ENCODE peak calls at places on chromosomes 5 and 9, in ten cellular contexts. One of them, this sample, is unnamed.
A peak's percentile ranks its signal among the peaks of the same experiment; 100 is the strongest.

GRCh38 chr5:124704594-124705284 is 41.7 kb downstream of the ZNF608 start:
- DNase-seq in testis: no peak
- DNase-seq in CD8-positive, alpha-beta memory T cell: no peak
- DNase-seq in colonic mucosa: no peak
- DNase-seq in body of pancreas: no peak
- DNase-seq in H1: no peak
- DNase-seq in aorta: no peak
- DNase-seq in fibroblast of lung: no peak
- DNase-seq in psoas muscle: no peak
- DNase-seq in thyroid gland: peak; percentile 31
- DNase-seq in this sample: no peak

GRCh38 chr5:137635521-137635921 is 100.4 kb downstream of the KLHL3 start:
- DNase-seq in testis: no peak
- DNase-seq in CD8-positive, alpha-beta memory T cell: no peak
- DNase-seq in colonic mucosa: no peak
- DNase-seq in body of pancreas: no peak
- DNase-seq in H1: no peak
- DNase-seq in aorta: no peak
- DNase-seq in fibroblast of lung: no peak
- DNase-seq in psoas muscle: no peak
- DNase-seq in thyroid gland: no peak
- DNase-seq in this sample: no peak

GRCh38 chr5:40442346-40442745 is 237.4 kb upstream of the PTGER4 start:
- DNase-seq in testis: no peak
- DNase-seq in CD8-positive, alpha-beta memory T cell: peak; percentile 50
- DNase-seq in colonic mucosa: peak; percentile 43
- DNase-seq in body of pancreas: no peak
- DNase-seq in H1: no peak
- DNase-seq in aorta: no peak
- DNase-seq in fibroblast of lung: peak; percentile 43
- DNase-seq in psoas muscle: no peak
- DNase-seq in thyroid gland: no peak
- DNase-seq in this sample: no peak

GRCh38 chr5:157961828-157962390 is 103.0 kb upstream of the CLINT1 start:
- DNase-seq in testis: no peak
- DNase-seq in CD8-positive, alpha-beta memory T cell: no peak
- DNase-seq in colonic mucosa: no peak
- DNase-seq in body of pancreas: no peak
- DNase-seq in H1: no peak
- DNase-seq in aorta: no peak
- DNase-seq in fibroblast of lung: no peak
- DNase-seq in psoas muscle: no peak
- DNase-seq in thyroid gland: no peak
- DNase-seq in this sample: no peak

GRCh38 chr9:73183917-73184861 is 32.5 kb downstream of the ANXA1 start:
- DNase-seq in testis: no peak
- DNase-seq in CD8-positive, alpha-beta memory T cell: peak; percentile 48
- DNase-seq in colonic mucosa: no peak
- DNase-seq in body of pancreas: no peak
- DNase-seq in H1: no peak
- DNase-seq in aorta: no peak
- DNase-seq in fibroblast of lung: peak; percentile 77
- DNase-seq in psoas muscle: no peak
- DNase-seq in thyroid gland: no peak
- DNase-seq in this sample: peak; percentile 18

GRCh38 chr5:84255318-84255717 is 129.4 kb downstream of the EDIL3 start:
- DNase-seq in testis: no peak
- DNase-seq in CD8-positive, alpha-beta memory T cell: no peak
- DNase-seq in colonic mucosa: no peak
- DNase-seq in body of pancreas: no peak
- DNase-seq in H1: no peak
- DNase-seq in aorta: no peak
- DNase-seq in fibroblast of lung: peak; percentile 63
- DNase-seq in psoas muscle: no peak
- DNase-seq in thyroid gland: no peak
- DNase-seq in this sample: no peak

GRCh38 chr9:82555408-82555807 is 507.5 kb downstream of the RASEF start:
- DNase-seq in testis: no peak
- DNase-seq in CD8-positive, alpha-beta memory T cell: no peak
- DNase-seq in colonic mucosa: no peak
- DNase-seq in body of pancreas: peak; percentile 39
- DNase-seq in H1: no peak
- DNase-seq in aorta: no peak
- DNase-seq in fibroblast of lung: no peak
- DNase-seq in psoas muscle: no peak
- DNase-seq in thyroid gland: no peak
- DNase-seq in this sample: peak; percentile 0

GRCh38 chr5:67221487-67222242 is 25.1 kb upstream of the CD180 start:
- DNase-seq in testis: no peak
- DNase-seq in CD8-positive, alpha-beta memory T cell: peak; percentile 57
- DNase-seq in colonic mucosa: no peak
- DNase-seq in body of pancreas: no peak
- DNase-seq in H1: no peak
- DNase-seq in aorta: no peak
- DNase-seq in fibroblast of lung: no peak
- DNase-seq in psoas muscle: no peak
- DNase-seq in thyroid gland: no peak
- DNase-seq in this sample: no peak

GRCh38 chr5:134028496-134028895 is 23.7 kb upstream of the VDAC1 start:
- DNase-seq in testis: no peak
- DNase-seq in CD8-positive, alpha-beta memory T cell: no peak
- DNase-seq in colonic mucosa: no peak
- DNase-seq in body of pancreas: no peak
- DNase-seq in H1: no peak
- DNase-seq in aorta: no peak
- DNase-seq in fibroblast of lung: no peak
- DNase-seq in psoas muscle: no peak
- DNase-seq in thyroid gland: no peak
- DNase-seq in this sample: peak; percentile 82

GRCh38 chr5:134027203-134027582 is 22.4 kb upstream of the VDAC1 start:
- DNase-seq in testis: no peak
- DNase-seq in CD8-positive, alpha-beta memory T cell: no peak
- DNase-seq in colonic mucosa: no peak
- DNase-seq in body of pancreas: no peak
- DNase-seq in H1: no peak
- DNase-seq in aorta: no peak
- DNase-seq in fibroblast of lung: no peak
- DNase-seq in psoas muscle: no peak
- DNase-seq in thyroid gland: no peak
- DNase-seq in this sample: no peak

GRCh38 chr5:134025786-134026185 is 21.0 kb upstream of the VDAC1 start:
- DNase-seq in testis: no peak
- DNase-seq in CD8-positive, alpha-beta memory T cell: no peak
- DNase-seq in colonic mucosa: no peak
- DNase-seq in body of pancreas: no peak
- DNase-seq in H1: no peak
- DNase-seq in aorta: no peak
- DNase-seq in fibroblast of lung: no peak
- DNase-seq in psoas muscle: no peak
- DNase-seq in thyroid gland: no peak
- DNase-seq in this sample: no peak

GRCh38 chr5:134024811-134025210 is 20.0 kb upstream of the VDAC1 start:
- DNase-seq in testis: no peak
- DNase-seq in CD8-positive, alpha-beta memory T cell: no peak
- DNase-seq in colonic mucosa: no peak
- DNase-seq in body of pancreas: no peak
- DNase-seq in H1: no peak
- DNase-seq in aorta: no peak
- DNase-seq in fibroblast of lung: no peak
- DNase-seq in psoas muscle: no peak
- DNase-seq in thyroid gland: no peak
- DNase-seq in this sample: no peak

GRCh38 chr5:134026521-134027202 is 21.9 kb upstream of the VDAC1 start:
- DNase-seq in testis: peak; percentile 71
- DNase-seq in CD8-positive, alpha-beta memory T cell: peak; percentile 48
- DNase-seq in colonic mucosa: peak; percentile 49
- DNase-seq in body of pancreas: peak; percentile 81
- DNase-seq in H1: peak; percentile 66
- DNase-seq in aorta: no peak
- DNase-seq in fibroblast of lung: peak; percentile 61
- DNase-seq in psoas muscle: no peak
- DNase-seq in thyroid gland: peak; percentile 63
- DNase-seq in this sample: peak; percentile 93
- H3K4me3 ChIP-seq in testis: no peak overlapping the region
- H3K4me3 ChIP-seq in CD8-positive, alpha-beta memory T cell: no peak overlapping the region
- H3K4me3 ChIP-seq in colonic mucosa: no peak overlapping the region
- H3K4me3 ChIP-seq in body of pancreas: no peak overlapping the region
- H3K4me3 ChIP-seq in H1: no peak overlapping the region
- H3K4me3 ChIP-seq in aorta: no peak overlapping the region
- H3K4me3 ChIP-seq in fibroblast of lung: no peak overlapping the region
- H3K4me3 ChIP-seq in psoas muscle: no peak overlapping the region
- H3K4me3 ChIP-seq in thyroid gland: no peak overlapping the region
- H3K4me3 ChIP-seq in this sample: no peak overlapping the region

GRCh38 chr9:130286072-130286770 is 20.7 kb downstream of the HMCN2 start:
- DNase-seq in testis: no peak
- DNase-seq in CD8-positive, alpha-beta memory T cell: no peak
- DNase-seq in colonic mucosa: no peak
- DNase-seq in body of pancreas: no peak
- DNase-seq in H1: no peak
- DNase-seq in aorta: no peak
- DNase-seq in fibroblast of lung: no peak
- DNase-seq in psoas muscle: no peak
- DNase-seq in thyroid gland: no peak
- DNase-seq in this sample: no peak

GRCh38 chr9:130284249-130284625 is 18.7 kb downstream of the HMCN2 start:
- DNase-seq in testis: no peak
- DNase-seq in CD8-positive, alpha-beta memory T cell: no peak
- DNase-seq in colonic mucosa: no peak
- DNase-seq in body of pancreas: no peak
- DNase-seq in H1: no peak
- DNase-seq in aorta: no peak
- DNase-seq in fibroblast of lung: no peak
- DNase-seq in psoas muscle: no peak
- DNase-seq in thyroid gland: no peak
- DNase-seq in this sample: no peak

GRCh38 chr9:130283514-130284248 is 18.1 kb downstream of the HMCN2 start:
- DNase-seq in testis: no peak
- DNase-seq in CD8-positive, alpha-beta memory T cell: no peak
- DNase-seq in colonic mucosa: no peak
- DNase-seq in body of pancreas: no peak
- DNase-seq in H1: no peak
- DNase-seq in aorta: no peak
- DNase-seq in fibroblast of lung: no peak
- DNase-seq in psoas muscle: no peak
- DNase-seq in thyroid gland: no peak
- DNase-seq in this sample: no peak

GRCh38 chr9:130284690-130285089 is 19.1 kb downstream of the HMCN2 start:
- DNase-seq in testis: no peak
- DNase-seq in CD8-positive, alpha-beta memory T cell: no peak
- DNase-seq in colonic mucosa: no peak
- DNase-seq in body of pancreas: no peak
- DNase-seq in H1: no peak
- DNase-seq in aorta: no peak
- DNase-seq in fibroblast of lung: no peak
- DNase-seq in psoas muscle: no peak
- DNase-seq in thyroid gland: no peak
- DNase-seq in this sample: no peak

GRCh38 chr9:130285271-130285670 is 19.7 kb downstream of the HMCN2 start:
- DNase-seq in testis: no peak
- DNase-seq in CD8-positive, alpha-beta memory T cell: no peak
- DNase-seq in colonic mucosa: no peak
- DNase-seq in body of pancreas: no peak
- DNase-seq in H1: no peak
- DNase-seq in aorta: no peak
- DNase-seq in fibroblast of lung: no peak
- DNase-seq in psoas muscle: no peak
- DNase-seq in thyroid gland: peak; percentile 31
- DNase-seq in this sample: no peak
- H3K9me3 ChIP-seq in testis: no peaks in the 10 kb centered on the region
- H3K9me3 ChIP-seq in CD8-positive, alpha-beta memory T cell: no peaks in the 10 kb centered on the region
- H3K9me3 ChIP-seq in colonic mucosa: no peaks in the 10 kb centered on the region
- H3K9me3 ChIP-seq in body of pancreas: no peaks in the 10 kb centered on the region
- H3K9me3 ChIP-seq in H1: no peaks in the 10 kb centered on the region
- H3K9me3 ChIP-seq in aorta: no peaks in the 10 kb centered on the region
- H3K9me3 ChIP-seq in fibroblast of lung: no peaks in the 10 kb centered on the region
- H3K9me3 ChIP-seq in psoas muscle: no peaks in the 10 kb centered on the region
- H3K9me3 ChIP-seq in thyroid gland: no peaks in the 10 kb centered on the region
- H3K9me3 ChIP-seq in this sample: no peaks in the 10 kb centered on the region

GRCh38 chr9:35737143-35737542 is 4.7 kb downstream of the CREB3 start:
- DNase-seq in testis: no peak
- DNase-seq in CD8-positive, alpha-beta memory T cell: no peak
- DNase-seq in colonic mucosa: no peak
- DNase-seq in body of pancreas: no peak
- DNase-seq in H1: no peak
- DNase-seq in aorta: no peak
- DNase-seq in fibroblast of lung: no peak
- DNase-seq in psoas muscle: no peak
- DNase-seq in thyroid gland: no peak
- DNase-seq in this sample: no peak

GRCh38 chr9:35738186-35738585 is 5.7 kb downstream of the CREB3 start:
- DNase-seq in testis: no peak
- DNase-seq in CD8-positive, alpha-beta memory T cell: no peak
- DNase-seq in colonic mucosa: no peak
- DNase-seq in body of pancreas: no peak
- DNase-seq in H1: no peak
- DNase-seq in aorta: no peak
- DNase-seq in fibroblast of lung: no peak
- DNase-seq in psoas muscle: no peak
- DNase-seq in thyroid gland: no peak
- DNase-seq in this sample: no peak

GRCh38 chr9:35740243-35740642 is 7.8 kb downstream of the CREB3 start:
- DNase-seq in testis: no peak
- DNase-seq in CD8-positive, alpha-beta memory T cell: no peak
- DNase-seq in colonic mucosa: no peak
- DNase-seq in body of pancreas: no peak
- DNase-seq in H1: no peak
- DNase-seq in aorta: no peak
- DNase-seq in fibroblast of lung: no peak
- DNase-seq in psoas muscle: no peak
- DNase-seq in thyroid gland: no peak
- DNase-seq in this sample: no peak

GRCh38 chr9:35736201-35736633 is 3.8 kb downstream of the CREB3 start:
- DNase-seq in testis: peak; percentile 78
- DNase-seq in CD8-positive, alpha-beta memory T cell: peak; percentile 67
- DNase-seq in colonic mucosa: peak; percentile 81
- DNase-seq in body of pancreas: peak; percentile 79
- DNase-seq in H1: peak; percentile 74
- DNase-seq in aorta: peak; percentile 71
- DNase-seq in fibroblast of lung: peak; percentile 81
- DNase-seq in psoas muscle: peak; percentile 49
- DNase-seq in thyroid gland: peak; percentile 70
- DNase-seq in this sample: peak; percentile 82

DNA sequence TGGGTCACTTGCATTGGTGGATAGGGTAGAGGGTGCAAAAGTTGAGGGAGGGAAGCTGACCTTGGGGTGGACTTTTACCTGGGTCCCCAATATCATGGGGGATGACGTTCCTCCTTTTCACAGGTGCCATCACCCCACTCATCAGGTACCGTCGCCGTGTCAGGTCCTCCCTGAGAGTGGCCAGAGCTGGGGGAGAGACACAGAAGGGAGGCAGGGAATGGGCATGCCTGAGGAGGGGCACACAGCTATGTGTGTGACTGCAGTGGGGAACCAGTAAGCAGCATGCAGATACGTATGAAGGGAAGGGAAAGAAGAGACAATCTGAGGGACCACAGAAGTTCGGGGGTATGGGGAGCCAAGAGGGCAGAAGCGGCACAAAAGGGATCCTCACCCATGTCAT is 6.5 kb downstream of the CREB3 start:
- DNase-seq in testis: no peak
- DNase-seq in CD8-positive, alpha-beta memory T cell: no peak
- DNase-seq in colonic mucosa: no peak
- DNase-seq in body of pancreas: no peak
- DNase-seq in H1: no peak
- DNase-seq in aorta: no peak
- DNase-seq in fibroblast of lung: no peak
- DNase-seq in psoas muscle: no peak
- DNase-seq in thyroid gland: no peak
- DNase-seq in this sample: no peak
- H3K36me3 ChIP-seq in testis: no peaks in the 10 kb centered on the region
- H3K36me3 ChIP-seq in CD8-positive, alpha-beta memory T cell: peaks cover 49% of the 10 kb centered on the region
- H3K36me3 ChIP-seq in colonic mucosa: peaks cover 24% of the 10 kb centered on the region
- H3K36me3 ChIP-seq in body of pancreas: peaks cover 20% of the 10 kb centered on the region
- H3K36me3 ChIP-seq in H1: peaks cover 80% of the 10 kb centered on the region
- H3K36me3 ChIP-seq in aorta: no peaks in the 10 kb centered on the region
- H3K36me3 ChIP-seq in fibroblast of lung: peaks cover 54% of the 10 kb centered on the region
- H3K36me3 ChIP-seq in psoas muscle: peaks cover 43% of the 10 kb centered on the region
- H3K36me3 ChIP-seq in thyroid gland: peaks cover 86% of the 10 kb centered on the region
- H3K36me3 ChIP-seq in this sample: peaks cover 98% of the 10 kb centered on the region

DNA sequence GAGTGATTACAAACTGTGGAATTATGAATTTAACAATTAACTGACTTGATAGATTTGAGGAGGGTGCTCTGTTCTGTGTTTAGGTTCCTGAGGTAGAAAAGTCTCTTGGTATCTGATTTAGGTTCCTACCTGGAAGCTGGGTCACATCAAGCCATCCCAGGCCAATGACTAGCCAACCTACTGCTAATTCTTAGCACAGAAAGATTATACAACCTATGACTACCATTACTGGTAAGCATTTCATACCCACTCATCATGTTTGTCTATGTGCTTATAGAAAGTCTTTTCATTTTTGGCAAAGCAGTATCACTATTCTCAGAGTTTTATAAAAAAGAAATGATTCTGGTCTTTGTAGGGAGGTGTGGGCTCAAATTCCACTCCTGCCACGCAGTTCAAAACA is 49.7 kb downstream of the GNAQ start:
- DNase-seq in testis: no peak
- DNase-seq in CD8-positive, alpha-beta memory T cell: no peak
- DNase-seq in colonic mucosa: no peak
- DNase-seq in body of pancreas: no peak
- DNase-seq in H1: no peak
- DNase-seq in aorta: no peak
- DNase-seq in fibroblast of lung: no peak
- DNase-seq in psoas muscle: no peak
- DNase-seq in thyroid gland: no peak
- DNase-seq in this sample: no peak
- H3K4me3 ChIP-seq in testis: no peak overlapping the region
- H3K4me3 ChIP-seq in CD8-positive, alpha-beta memory T cell: no peak overlapping the region
- H3K4me3 ChIP-seq in colonic mucosa: no peak overlapping the region
- H3K4me3 ChIP-seq in body of pancreas: no peak overlapping the region
- H3K4me3 ChIP-seq in H1: no peak overlapping the region
- H3K4me3 ChIP-seq in aorta: no peak overlapping the region
- H3K4me3 ChIP-seq in fibroblast of lung: no peak overlapping the region
- H3K4me3 ChIP-seq in psoas muscle: no peak overlapping the region
- H3K4me3 ChIP-seq in thyroid gland: no peak overlapping the region
- H3K4me3 ChIP-seq in this sample: no peak overlapping the region

This sample was measured in MG63.